ENCODE peak calls at places on chromosomes 4 and X, in nine cellular contexts. One of them, this sample, is unnamed.

GRCh38 chr4:168632246-168632832 is 135.5 kb downstream of the PALLD start:
- DNase-seq in foreskin fibroblast: no peak
- DNase-seq in heart right ventricle: no peak
- DNase-seq in mucosa of descending colon: no peak
- DNase-seq in colonic mucosa: no peak
- DNase-seq in transverse colon: no peak
- DNase-seq in tibial artery: no peak
- DNase-seq in body of pancreas: no peak
- DNase-seq in A549: no peak
- DNase-seq in this sample: no peak

GRCh38 chr4:152784490-152785195 is 4.9 kb downstream of the ARFIP1 start:
- DNase-seq in tibial artery: no peak
- DNase-seq in heart right ventricle: peak
- DNase-seq in A549: peak
- DNase-seq in mucosa of descending colon: no peak
- DNase-seq in transverse colon: peak
- DNase-seq in colonic mucosa: no peak
- DNase-seq in foreskin fibroblast: peak
- DNase-seq in body of pancreas: no peak
- DNase-seq in this sample: peak

GRCh38 chr4:39178706-39179105 is 3.6 kb upstream of the WDR19 start:
- DNase-seq in colonic mucosa: no peak
- DNase-seq in tibial artery: no peak
- DNase-seq in mucosa of descending colon: no peak
- DNase-seq in foreskin fibroblast: no peak
- DNase-seq in body of pancreas: no peak
- DNase-seq in A549: no peak
- DNase-seq in heart right ventricle: no peak
- DNase-seq in transverse colon: no peak
- DNase-seq in this sample: no peak

GRCh38 chr4:6886886-6887285 is 22.7 kb upstream of the TBC1D14 start:
- DNase-seq in A549: no peak
- DNase-seq in tibial artery: no peak
- DNase-seq in heart right ventricle: no peak
- DNase-seq in mucosa of descending colon: no peak
- DNase-seq in foreskin fibroblast: no peak
- DNase-seq in body of pancreas: no peak
- DNase-seq in transverse colon: peak
- DNase-seq in colonic mucosa: no peak
- DNase-seq in this sample: no peak

GRCh38 chr4:161936625-161937133 is 227.1 kb downstream of the FSTL5 start:
- DNase-seq in tibial artery: no peak
- DNase-seq in mucosa of descending colon: no peak
- DNase-seq in transverse colon: no peak
- DNase-seq in body of pancreas: no peak
- DNase-seq in colonic mucosa: no peak
- DNase-seq in A549: peak
- DNase-seq in heart right ventricle: no peak
- DNase-seq in foreskin fibroblast: peak
- DNase-seq in this sample: peak

GRCh38 chr4:7004331-7004730 is 38.8 kb upstream of the TADA2B start:
- DNase-seq in heart right ventricle: no peak
- DNase-seq in transverse colon: no peak
- DNase-seq in mucosa of descending colon: no peak
- DNase-seq in colonic mucosa: no peak
- DNase-seq in tibial artery: no peak
- DNase-seq in foreskin fibroblast: peak
- DNase-seq in A549: no peak
- DNase-seq in body of pancreas: no peak
- DNase-seq in this sample: no peak

GRCh38 chr4:37648084-37648817 is 37.9 kb downstream of the RELL1 start:
- DNase-seq in colonic mucosa: peak
- DNase-seq in transverse colon: peak
- DNase-seq in body of pancreas: peak
- DNase-seq in A549: peak
- DNase-seq in heart right ventricle: peak
- DNase-seq in mucosa of descending colon: peak
- DNase-seq in foreskin fibroblast: peak
- DNase-seq in tibial artery: no peak
- DNase-seq in this sample: peak

GRCh38 chr4:166363198-166363597 is 490.2 kb downstream of the TLL1 start:
- DNase-seq in colonic mucosa: no peak
- DNase-seq in A549: no peak
- DNase-seq in body of pancreas: no peak
- DNase-seq in foreskin fibroblast: no peak
- DNase-seq in transverse colon: no peak
- DNase-seq in mucosa of descending colon: no peak
- DNase-seq in heart right ventricle: no peak
- DNase-seq in tibial artery: no peak
- DNase-seq in this sample: no peak

GRCh38 chr4:74395633-74396032 is 30.7 kb downstream of the EREG start:
- DNase-seq in mucosa of descending colon: no peak
- DNase-seq in colonic mucosa: no peak
- DNase-seq in foreskin fibroblast: no peak
- DNase-seq in body of pancreas: no peak
- DNase-seq in transverse colon: no peak
- DNase-seq in A549: no peak
- DNase-seq in tibial artery: no peak
- DNase-seq in heart right ventricle: no peak
- DNase-seq in this sample: no peak

GRCh38 chr4:176377705-176378302 is 58.0 kb downstream of the SPCS3 start:
- DNase-seq in colonic mucosa: no peak
- DNase-seq in tibial artery: no peak
- DNase-seq in transverse colon: no peak
- DNase-seq in heart right ventricle: no peak
- DNase-seq in body of pancreas: no peak
- DNase-seq in foreskin fibroblast: no peak
- DNase-seq in mucosa of descending colon: no peak
- DNase-seq in A549: no peak
- DNase-seq in this sample: no peak

GRCh38 chr4:138111462-138112000 is 130.6 kb downstream of the SLC7A11 start:
- DNase-seq in heart right ventricle: no peak
- DNase-seq in A549: no peak
- DNase-seq in colonic mucosa: no peak
- DNase-seq in mucosa of descending colon: no peak
- DNase-seq in foreskin fibroblast: no peak
- DNase-seq in transverse colon: no peak
- DNase-seq in body of pancreas: no peak
- DNase-seq in tibial artery: no peak
- DNase-seq in this sample: no peak

GRCh38 chr4:103046416-103047290 is 27.1 kb upstream of the SLC9B1 start:
- DNase-seq in colonic mucosa: peak
- DNase-seq in transverse colon: peak
- DNase-seq in body of pancreas: peak
- DNase-seq in heart right ventricle: peak
- DNase-seq in A549: peak
- DNase-seq in tibial artery: no peak
- DNase-seq in mucosa of descending colon: no peak
- DNase-seq in foreskin fibroblast: peak
- DNase-seq in this sample: no peak

GRCh38 chrX:53287493-53288138 is 6.2 kb upstream of the IQSEC2 start:
- DNase-seq in body of pancreas: peak
- DNase-seq in foreskin fibroblast: peak
- DNase-seq in colonic mucosa: peak
- DNase-seq in heart right ventricle: peak
- DNase-seq in tibial artery: peak
- DNase-seq in mucosa of descending colon: peak
- DNase-seq in transverse colon: peak
- DNase-seq in A549: no peak
- DNase-seq in this sample: no peak

DNA sequence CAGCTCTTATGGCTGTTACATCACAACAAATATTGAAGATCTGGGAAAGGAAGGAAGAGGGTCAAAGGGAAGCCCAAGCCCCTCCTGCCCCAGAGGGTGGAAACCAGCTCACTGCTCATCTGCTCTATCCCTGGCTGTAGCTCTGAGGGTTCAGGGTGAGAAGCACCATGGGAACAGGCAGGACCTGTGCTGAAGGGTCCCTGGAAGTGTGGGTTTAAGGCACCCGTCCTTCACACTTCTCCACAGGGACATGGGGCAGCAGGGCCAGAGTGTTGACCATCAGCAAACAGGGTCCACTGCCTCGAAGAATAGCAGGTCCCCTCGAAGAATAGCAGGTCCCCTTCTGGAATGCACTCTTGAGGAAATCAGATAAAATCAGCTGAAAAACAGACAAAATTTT is 4.4 kb downstream of the RTL5 start:
- DNase-seq in heart right ventricle: no peak
- DNase-seq in A549: no peak
- DNase-seq in body of pancreas: no peak
- DNase-seq in tibial artery: no peak
- DNase-seq in transverse colon: no peak
- DNase-seq in mucosa of descending colon: no peak
- DNase-seq in foreskin fibroblast: no peak
- DNase-seq in colonic mucosa: no peak
- DNase-seq in this sample: no peak
- H3K4me3 ChIP-seq in heart right ventricle: no peak
- H3K4me3 ChIP-seq in A549: no peak
- H3K4me3 ChIP-seq in body of pancreas: no peak
- H3K4me3 ChIP-seq in tibial artery: no peak
- H3K4me3 ChIP-seq in transverse colon: no peak
- H3K4me3 ChIP-seq in mucosa of descending colon: no peak
- H3K4me3 ChIP-seq in foreskin fibroblast: no peak
- H3K4me3 ChIP-seq in colonic mucosa: no peak
- H3K4me3 ChIP-seq in this sample: no peak

GRCh38 chr4:25863347-25863784 is 578 bp upstream of the SEL1L3 start:
- DNase-seq in transverse colon: peak
- DNase-seq in mucosa of descending colon: peak
- DNase-seq in tibial artery: no peak
- DNase-seq in A549: peak
- DNase-seq in foreskin fibroblast: no peak
- DNase-seq in body of pancreas: peak
- DNase-seq in colonic mucosa: peak
- DNase-seq in heart right ventricle: no peak
- DNase-seq in this sample: no peak
- H3K4me3 ChIP-seq in transverse colon: peak
- H3K4me3 ChIP-seq in mucosa of descending colon: peak
- H3K4me3 ChIP-seq in tibial artery: peak
- H3K4me3 ChIP-seq in A549: peak
- H3K4me3 ChIP-seq in foreskin fibroblast: peak
- H3K4me3 ChIP-seq in body of pancreas: no peak
- H3K4me3 ChIP-seq in colonic mucosa: peak
- H3K4me3 ChIP-seq in heart right ventricle: peak
- H3K4me3 ChIP-seq in this sample: peak

GRCh38 chr4:122732329-122733026 is at the start of gene BBS12:
- DNase-seq in foreskin fibroblast: peak
- DNase-seq in body of pancreas: peak
- DNase-seq in colonic mucosa: peak
- DNase-seq in transverse colon: peak
- DNase-seq in heart right ventricle: peak
- DNase-seq in mucosa of descending colon: peak
- DNase-seq in tibial artery: peak
- DNase-seq in A549: peak
- DNase-seq in this sample: peak

GRCh38 chr4:122733805-122734155 is 1.3 kb downstream of the BBS12 start:
- DNase-seq in colonic mucosa: no peak
- DNase-seq in transverse colon: no peak
- DNase-seq in foreskin fibroblast: no peak
- DNase-seq in mucosa of descending colon: no peak
- DNase-seq in A549: no peak
- DNase-seq in heart right ventricle: no peak
- DNase-seq in tibial artery: no peak
- DNase-seq in body of pancreas: no peak
- DNase-seq in this sample: no peak

GRCh38 chr4:122728781-122729330 is 3.6 kb upstream of the BBS12 start:
- DNase-seq in foreskin fibroblast: peak
- DNase-seq in colonic mucosa: no peak
- DNase-seq in mucosa of descending colon: no peak
- DNase-seq in tibial artery: no peak
- DNase-seq in transverse colon: no peak
- DNase-seq in heart right ventricle: no peak
- DNase-seq in A549: no peak
- DNase-seq in body of pancreas: no peak
- DNase-seq in this sample: peak

DNA sequence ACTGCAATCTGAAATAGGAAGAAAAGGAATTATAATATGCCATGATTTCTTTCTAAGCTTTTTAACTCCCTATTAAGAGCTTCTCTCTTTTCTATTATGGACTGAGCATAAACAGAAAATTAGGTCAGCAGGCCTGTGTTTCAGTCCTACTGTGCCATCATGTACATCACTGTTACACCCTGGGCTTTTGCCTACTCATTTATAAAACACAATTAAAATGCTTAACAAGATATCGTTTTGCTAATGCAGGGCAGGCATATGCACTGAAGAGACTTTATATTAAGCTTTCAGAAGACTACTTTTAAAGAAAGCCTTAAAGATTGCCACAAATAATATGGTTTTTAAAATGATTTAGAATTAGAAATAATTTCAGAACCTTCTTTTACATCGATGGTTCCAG is 828 bp upstream of the BBS12 start:
- DNase-seq in colonic mucosa: no peak
- DNase-seq in foreskin fibroblast: no peak
- DNase-seq in body of pancreas: no peak
- DNase-seq in tibial artery: no peak
- DNase-seq in A549: no peak
- DNase-seq in heart right ventricle: no peak
- DNase-seq in mucosa of descending colon: no peak
- DNase-seq in transverse colon: no peak
- DNase-seq in this sample: no peak
- H3K4me3 ChIP-seq in colonic mucosa: no peak
- H3K4me3 ChIP-seq in foreskin fibroblast: peak
- H3K4me3 ChIP-seq in body of pancreas: no peak
- H3K4me3 ChIP-seq in tibial artery: peak
- H3K4me3 ChIP-seq in A549: peak
- H3K4me3 ChIP-seq in heart right ventricle: peak
- H3K4me3 ChIP-seq in mucosa of descending colon: peak
- H3K4me3 ChIP-seq in transverse colon: no peak
- H3K4me3 ChIP-seq in this sample: no peak

GRCh38 chr4:184824776-184825393 is 883 bp downstream of the ACSL1 start:
- DNase-seq in A549: no peak
- DNase-seq in transverse colon: no peak
- DNase-seq in colonic mucosa: no peak
- DNase-seq in tibial artery: no peak
- DNase-seq in foreskin fibroblast: no peak
- DNase-seq in heart right ventricle: no peak
- DNase-seq in body of pancreas: no peak
- DNase-seq in mucosa of descending colon: no peak
- DNase-seq in this sample: no peak

GRCh38 chr4:184822356-184822755 is 3.4 kb downstream of the ACSL1 start:
- DNase-seq in heart right ventricle: no peak
- DNase-seq in mucosa of descending colon: no peak
- DNase-seq in body of pancreas: no peak
- DNase-seq in colonic mucosa: no peak
- DNase-seq in A549: no peak
- DNase-seq in transverse colon: no peak
- DNase-seq in tibial artery: peak
- DNase-seq in foreskin fibroblast: no peak
- DNase-seq in this sample: no peak

GRCh38 chr4:184824081-184824775 is 1.5 kb downstream of the ACSL1 start:
- DNase-seq in tibial artery: peak
- DNase-seq in mucosa of descending colon: no peak
- DNase-seq in transverse colon: no peak
- DNase-seq in heart right ventricle: no peak
- DNase-seq in foreskin fibroblast: no peak
- DNase-seq in colonic mucosa: no peak
- DNase-seq in A549: no peak
- DNase-seq in body of pancreas: no peak
- DNase-seq in this sample: no peak

GRCh38 chr4:184825394-184826314 is at the start of gene ACSL1:
- DNase-seq in tibial artery: peak
- DNase-seq in foreskin fibroblast: peak
- DNase-seq in heart right ventricle: peak
- DNase-seq in transverse colon: peak
- DNase-seq in mucosa of descending colon: peak
- DNase-seq in colonic mucosa: peak
- DNase-seq in body of pancreas: peak
- DNase-seq in A549: peak
- DNase-seq in this sample: no peak

GRCh38 chr4:184826315-184827266 is 823 bp upstream of the ACSL1 start:
- DNase-seq in foreskin fibroblast: no peak
- DNase-seq in heart right ventricle: no peak
- DNase-seq in colonic mucosa: peak
- DNase-seq in mucosa of descending colon: peak
- DNase-seq in transverse colon: peak
- DNase-seq in A549: no peak
- DNase-seq in tibial artery: no peak
- DNase-seq in body of pancreas: peak
- DNase-seq in this sample: no peak
- H3K4me3 ChIP-seq in foreskin fibroblast: peak
- H3K4me3 ChIP-seq in heart right ventricle: peak
- H3K4me3 ChIP-seq in colonic mucosa: peak
- H3K4me3 ChIP-seq in mucosa of descending colon: peak
- H3K4me3 ChIP-seq in transverse colon: peak
- H3K4me3 ChIP-seq in A549: peak
- H3K4me3 ChIP-seq in tibial artery: peak
- H3K4me3 ChIP-seq in body of pancreas: peak
- H3K4me3 ChIP-seq in this sample: peak

This sample was measured in skeletal muscle cell.